ENCODE peak calls at places on chromosome 2, in four cellular contexts. F is NCI-H748 treated with DMSO at 0.1 percent for 48 hours, P is H4, V is iris pigment epithelial cell. C is an unnamed sample.

GRCh38 chr2:206942799-206943478 is 3.6 kb downstream of the CPO start:
- DNase-seq in V (no peak), F (no peak), P (no peak), C (no peak)

GRCh38 chr2:33706410-33706809 is 107.3 kb upstream of the FAM98A start:
- DNase-seq in V (no peak), F (no peak), P (no peak), C (no peak)

GRCh38 chr2:123958011-123958410 is 67.1 kb upstream of the CNTNAP5 start:
- DNase-seq in V (no peak), F (no peak), P (no peak), C (no peak)

GRCh38 chr2:109685453-109685852 is 71.3 kb downstream of the SOWAHC start:
- DNase-seq in V (no peak), P (no peak), F (no peak), C (peak)

GRCh38 chr2:69582582-69583176 is 60.9 kb downstream of the AAK1 start:
- DNase-seq in V (peak), P (no peak), F (no peak), C (peak)

GRCh38 chr2:10911291-10912075 is at the start of gene KCNF1:
- DNase-seq in F (peak), V (peak), P (peak), C (peak)

GRCh38 chr2:216683846-216684245 is 11.5 kb downstream of the IGFBP5 start:
- DNase-seq in P (peak), F (no peak), V (peak), C (peak)

GRCh38 chr2:232104076-232104646 is 142.6 kb downstream of the DIS3L2 start:
- DNase-seq in P (no peak), F (no peak), V (peak), C (peak)

GRCh38 chr2:215899111-215900074 is 114.0 kb downstream of the MREG start:
- DNase-seq in F (no peak), V (no peak), P (no peak), C (no peak)

GRCh38 chr2:14016289-14016955 is 616.1 kb upstream of the LRATD1 start:
- DNase-seq in F (no peak), P (peak), V (peak), C (no peak)

GRCh38 chr2:145593991-145594702 is 1074.2 kb upstream of the ZEB2 start:
- DNase-seq in F (no peak), P (peak), V (peak), C (no peak)

GRCh38 chr2:33526132-33526531 is 49.7 kb downstream of the RASGRP3 start:
- DNase-seq in F (no peak), V (peak), P (no peak), C (peak)

GRCh38 chr2:181138816-181139215 is 158.4 kb downstream of the UBE2E3 start:
- DNase-seq in V (peak), P (peak), F (no peak), C (no peak)

GRCh38 chr2:162022290-162022945 is 51.6 kb downstream of the DPP4 start:
- DNase-seq in V (peak), F (no peak), P (no peak), C (no peak)